ENCODE peak calls at places on chromosomes 13 and 19, in six cellular contexts. One of them, this sample, is unnamed.

GRCh38 chr13:97429681-97430081 is 4.3 kb upstream of the RAP2A start:
- DNase-seq in A549: no peak
- DNase-seq in endothelial cell of umbilical vein: no peak
- DNase-seq in K562: no peak
- DNase-seq in HepG2: no peak
- DNase-seq in GM12878: no peak
- DNase-seq in this sample: peak

GRCh38 chr13:95530178-95530577 is 22.3 kb upstream of the CLDN10 start:
- DNase-seq in A549: peak
- DNase-seq in endothelial cell of umbilical vein: peak
- DNase-seq in K562: no peak
- DNase-seq in HepG2: peak
- DNase-seq in GM12878: no peak
- DNase-seq in this sample: peak

GRCh38 chr19:39568604-39569003 is 28.6 kb upstream of the EID2 start:
- DNase-seq in A549: peak
- DNase-seq in endothelial cell of umbilical vein: no peak
- DNase-seq in K562: no peak
- DNase-seq in HepG2: peak
- DNase-seq in GM12878: no peak
- DNase-seq in this sample: no peak

GRCh38 chr19:51904331-51905165 is at the start of gene ZNF649:
- DNase-seq in A549: peak
- DNase-seq in endothelial cell of umbilical vein: peak
- DNase-seq in K562: peak
- DNase-seq in HepG2: peak
- DNase-seq in GM12878: peak
- DNase-seq in this sample: peak

GRCh38 chr13:40665061-40665753 is 1.2 kb downstream of the FOXO1 start:
- DNase-seq in A549: peak
- DNase-seq in endothelial cell of umbilical vein: no peak
- DNase-seq in K562: peak
- DNase-seq in HepG2: no peak
- DNase-seq in GM12878: no peak
- DNase-seq in this sample: peak

GRCh38 chr13:28248080-28248479 is 109.7 kb downstream of the PAN3 start:
- DNase-seq in A549: no peak
- DNase-seq in endothelial cell of umbilical vein: no peak
- DNase-seq in K562: no peak
- DNase-seq in HepG2: no peak
- DNase-seq in GM12878: no peak
- DNase-seq in this sample: no peak

GRCh38 chr19:4581381-4582111 is 22.1 kb upstream of the SEMA6B start:
- DNase-seq in A549: no peak
- DNase-seq in endothelial cell of umbilical vein: no peak
- DNase-seq in K562: peak
- DNase-seq in HepG2: no peak
- DNase-seq in GM12878: no peak
- DNase-seq in this sample: peak

GRCh38 chr19:15303105-15303780 is 29.1 kb downstream of the BRD4 start:
- DNase-seq in A549: no peak
- DNase-seq in endothelial cell of umbilical vein: no peak
- DNase-seq in K562: no peak
- DNase-seq in HepG2: no peak
- DNase-seq in GM12878: no peak
- DNase-seq in this sample: no peak

GRCh38 chr19:16338470-16339360 is 14.1 kb downstream of the KLF2 start:
- DNase-seq in A549: peak
- DNase-seq in endothelial cell of umbilical vein: peak
- DNase-seq in K562: no peak
- DNase-seq in HepG2: peak
- DNase-seq in GM12878: peak
- DNase-seq in this sample: peak

GRCh38 chr13:73417012-73417615 is 358.3 kb downstream of the KLF5 start:
- DNase-seq in A549: peak
- DNase-seq in endothelial cell of umbilical vein: no peak
- DNase-seq in K562: peak
- DNase-seq in HepG2: peak
- DNase-seq in GM12878: no peak
- DNase-seq in this sample: peak

GRCh38 chr19:4566402-4567051 is 7.0 kb upstream of the SEMA6B start:
- DNase-seq in A549: no peak
- DNase-seq in endothelial cell of umbilical vein: no peak
- DNase-seq in K562: no peak
- DNase-seq in HepG2: no peak
- DNase-seq in GM12878: no peak
- DNase-seq in this sample: no peak

GRCh38 chr13:73075546-73075945 is 16.7 kb downstream of the KLF5 start:
- DNase-seq in A549: no peak
- DNase-seq in endothelial cell of umbilical vein: no peak
- DNase-seq in K562: no peak
- DNase-seq in HepG2: no peak
- DNase-seq in GM12878: no peak
- DNase-seq in this sample: no peak

GRCh38 chr13:61036715-61037114 is 378.9 kb downstream of the PCDH20 start:
- DNase-seq in A549: no peak
- DNase-seq in endothelial cell of umbilical vein: no peak
- DNase-seq in K562: no peak
- DNase-seq in HepG2: no peak
- DNase-seq in GM12878: no peak
- DNase-seq in this sample: no peak

GRCh38 chr19:46924874-46925547 is 64.2 kb downstream of the ARHGAP35 start:
- DNase-seq in A549: peak
- DNase-seq in endothelial cell of umbilical vein: peak
- DNase-seq in K562: peak
- DNase-seq in HepG2: no peak
- DNase-seq in GM12878: no peak
- DNase-seq in this sample: no peak

GRCh38 chr13:32790731-32791130 is 204.5 kb downstream of the PDS5B start:
- DNase-seq in A549: peak
- DNase-seq in endothelial cell of umbilical vein: no peak
- DNase-seq in K562: peak
- DNase-seq in HepG2: peak
- DNase-seq in GM12878: no peak
- DNase-seq in this sample: peak

GRCh38 chr13:112810608-112811007 is 120.8 kb downstream of the ATP11A start:
- DNase-seq in A549: no peak
- DNase-seq in endothelial cell of umbilical vein: no peak
- DNase-seq in K562: no peak
- DNase-seq in HepG2: no peak
- DNase-seq in GM12878: no peak
- DNase-seq in this sample: no peak

GRCh38 chr13:50650936-50651638 is 192.4 kb downstream of the DLEU7 start:
- DNase-seq in A549: no peak
- DNase-seq in endothelial cell of umbilical vein: peak
- DNase-seq in K562: no peak
- DNase-seq in HepG2: no peak
- DNase-seq in GM12878: no peak
- DNase-seq in this sample: no peak

GRCh38 chr19:15508035-15508710 is at the start of gene CYP4F22:
- DNase-seq in A549: no peak
- DNase-seq in endothelial cell of umbilical vein: no peak
- DNase-seq in K562: peak
- DNase-seq in HepG2: no peak
- DNase-seq in GM12878: no peak
- DNase-seq in this sample: no peak

GRCh38 chr13:21996049-21996448 is 325.2 kb downstream of the FGF9 start:
- DNase-seq in A549: no peak
- DNase-seq in endothelial cell of umbilical vein: no peak
- DNase-seq in K562: no peak
- DNase-seq in HepG2: no peak
- DNase-seq in GM12878: no peak
- DNase-seq in this sample: no peak

GRCh38 chr19:18608102-18608804 is 1.7 kb upstream of the CRLF1 start:
- DNase-seq in A549: no peak
- DNase-seq in endothelial cell of umbilical vein: no peak
- DNase-seq in K562: no peak
- DNase-seq in HepG2: no peak
- DNase-seq in GM12878: no peak
- DNase-seq in this sample: no peak

GRCh38 chr13:64333888-64334287 is 2896.2 kb downstream of the PCDH9 start:
- DNase-seq in A549: no peak
- DNase-seq in endothelial cell of umbilical vein: no peak
- DNase-seq in K562: no peak
- DNase-seq in HepG2: no peak
- DNase-seq in GM12878: no peak
- DNase-seq in this sample: no peak

GRCh38 chr13:97139704-97140103 is 82.4 kb upstream of the MBNL2 start:
- DNase-seq in A549: no peak
- DNase-seq in endothelial cell of umbilical vein: no peak
- DNase-seq in K562: no peak
- DNase-seq in HepG2: no peak
- DNase-seq in GM12878: no peak
- DNase-seq in this sample: peak

GRCh38 chr19:9308091-9308490 is 1.5 kb downstream of the ZNF699 start:
- DNase-seq in A549: no peak
- DNase-seq in endothelial cell of umbilical vein: no peak
- DNase-seq in K562: no peak
- DNase-seq in HepG2: no peak
- DNase-seq in GM12878: no peak
- DNase-seq in this sample: no peak

GRCh38 chr13:95255072-95255732 is 46.0 kb downstream of the ABCC4 start:
- DNase-seq in A549: no peak
- DNase-seq in endothelial cell of umbilical vein: no peak
- DNase-seq in K562: no peak
- DNase-seq in HepG2: no peak
- DNase-seq in GM12878: no peak
- DNase-seq in this sample: no peak

GRCh38 chr19:4556574-4557185 is 2.8 kb downstream of the SEMA6B start:
- DNase-seq in A549: peak
- DNase-seq in endothelial cell of umbilical vein: peak
- DNase-seq in K562: peak
- DNase-seq in HepG2: no peak
- DNase-seq in GM12878: no peak
- DNase-seq in this sample: peak

GRCh38 chr19:18153555-18154134 is 682 bp downstream of the PIK3R2 start:
- DNase-seq in A549: no peak
- DNase-seq in endothelial cell of umbilical vein: no peak
- DNase-seq in K562: peak
- DNase-seq in HepG2: no peak
- DNase-seq in GM12878: no peak
- DNase-seq in this sample: peak

DNA sequence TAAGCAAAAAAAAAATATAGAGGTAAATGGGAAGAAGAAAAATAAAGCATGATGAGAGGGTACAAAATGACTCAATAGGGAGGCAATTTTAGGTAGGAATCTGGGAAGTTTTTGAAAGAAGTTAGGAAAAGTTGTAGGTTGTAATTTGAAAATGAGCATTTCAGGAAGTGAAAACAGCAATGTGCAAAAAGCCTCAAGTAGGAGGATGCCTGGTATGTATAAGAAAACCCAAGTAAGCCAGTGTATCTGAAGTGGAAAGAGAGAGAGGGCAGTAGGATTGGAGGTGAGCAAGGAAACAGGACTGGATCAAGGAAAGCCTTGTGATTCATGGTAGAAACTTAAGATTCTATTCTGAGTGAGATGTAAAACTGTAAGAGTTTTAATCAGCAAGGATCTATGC is 121.6 kb upstream of the SPRY2 start:
- DNase-seq in A549: no peak
- DNase-seq in endothelial cell of umbilical vein: no peak
- DNase-seq in K562: no peak
- DNase-seq in HepG2: no peak
- DNase-seq in GM12878: no peak
- DNase-seq in this sample: no peak
- TF ChIP-seq CTCF in A549: no peak
- TF ChIP-seq CTCF in endothelial cell of umbilical vein: no peak
- TF ChIP-seq CTCF in K562: no peak
- TF ChIP-seq CTCF in HepG2: no peak
- TF ChIP-seq CTCF in GM12878: no peak
- TF ChIP-seq CTCF in this sample: no peak

DNA sequence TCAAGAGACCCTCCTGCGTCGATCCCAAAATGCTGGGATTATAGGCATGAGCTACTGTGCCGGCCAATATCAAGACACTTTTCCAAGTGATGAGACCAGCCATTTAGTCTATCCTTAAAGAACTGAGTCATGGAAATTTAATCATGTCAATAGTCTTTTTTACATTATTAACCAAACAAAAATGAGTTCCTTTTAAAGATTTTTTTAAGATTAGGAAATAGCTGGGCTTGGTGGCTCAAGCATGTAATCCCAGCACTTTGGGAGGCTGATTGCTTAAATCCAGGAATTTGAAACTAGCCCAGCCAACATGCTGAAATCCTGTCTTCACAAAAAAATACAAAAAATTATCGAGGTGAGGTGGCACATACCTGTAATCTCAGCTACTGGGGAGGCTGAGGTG is 16.7 kb upstream of the ZNF564 start:
- DNase-seq in A549: no peak
- DNase-seq in endothelial cell of umbilical vein: no peak
- DNase-seq in K562: no peak
- DNase-seq in HepG2: no peak
- DNase-seq in GM12878: no peak
- DNase-seq in this sample: no peak
- TF ChIP-seq MYC in A549: no peak
- TF ChIP-seq MYC in endothelial cell of umbilical vein: no peak
- TF ChIP-seq MYC in K562: no peak
- TF ChIP-seq MYC in HepG2: no peak
- TF ChIP-seq MYC in GM12878: no peak
- TF ChIP-seq MYC in this sample: no peak

GRCh38 chr19:1478934-1479707 is at the start of gene C19orf25:
- DNase-seq in A549: peak
- DNase-seq in endothelial cell of umbilical vein: peak
- DNase-seq in K562: peak
- DNase-seq in HepG2: peak
- DNase-seq in GM12878: peak
- DNase-seq in this sample: peak
- TF ChIP-seq POLR2A in A549: peak
- TF ChIP-seq POLR2A in endothelial cell of umbilical vein: peak
- TF ChIP-seq POLR2A in K562: peak
- TF ChIP-seq POLR2A in HepG2: no peak
- TF ChIP-seq POLR2A in GM12878: peak
- TF ChIP-seq POLR2A in this sample: peak

GRCh38 chr13:45587897-45588296 is 27.6 kb downstream of the ERICH6B start:
- DNase-seq in A549: no peak
- DNase-seq in endothelial cell of umbilical vein: no peak
- DNase-seq in K562: no peak
- DNase-seq in HepG2: no peak
- DNase-seq in GM12878: no peak
- DNase-seq in this sample: peak

GRCh38 chr13:45582533-45583076 is 32.9 kb downstream of the ERICH6B start:
- DNase-seq in A549: no peak
- DNase-seq in endothelial cell of umbilical vein: no peak
- DNase-seq in K562: no peak
- DNase-seq in HepG2: no peak
- DNase-seq in GM12878: no peak
- DNase-seq in this sample: no peak

DNA sequence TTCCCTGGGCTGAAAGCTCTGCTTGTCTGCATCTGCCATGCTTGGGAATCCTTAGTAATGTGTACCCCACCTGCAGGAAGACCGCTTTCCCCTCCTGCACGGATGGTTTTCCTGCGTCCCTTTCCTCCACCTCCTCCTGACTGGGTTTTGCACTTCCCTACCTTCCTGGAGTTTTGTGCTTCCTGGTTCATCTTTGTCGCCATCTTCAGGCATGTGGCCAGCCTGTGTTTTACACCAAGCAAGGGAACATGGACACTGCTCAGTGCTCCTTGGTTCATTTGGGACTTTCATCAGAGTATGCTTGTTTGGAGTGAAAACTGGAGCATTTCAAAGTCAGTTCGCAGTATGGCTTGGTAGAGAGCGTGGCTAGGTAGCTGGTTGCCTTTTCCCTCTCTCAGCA is 30.7 kb downstream of the ERICH6B start:
- DNase-seq in A549: peak
- DNase-seq in endothelial cell of umbilical vein: no peak
- DNase-seq in K562: peak
- DNase-seq in HepG2: peak
- DNase-seq in GM12878: no peak
- DNase-seq in this sample: peak
- TF ChIP-seq CTCF in A549: no peak
- TF ChIP-seq CTCF in endothelial cell of umbilical vein: no peak
- TF ChIP-seq CTCF in K562: no peak
- TF ChIP-seq CTCF in HepG2: peak
- TF ChIP-seq CTCF in GM12878: no peak
- TF ChIP-seq CTCF in this sample: peak